ENCODE peak calls at places on chromosome 10, in four cellular contexts. One of them, this sample, is unnamed.

GRCh38 chr10:44788147-44788819 is 122.9 kb upstream of the TMEM72 start:
- DNase-seq in transverse colon: no peak
- DNase-seq in foreskin fibroblast: no peak
- DNase-seq in left colon: no peak
- DNase-seq in this sample: no peak

GRCh38 chr10:84715911-84716310 is 387.5 kb downstream of the CCSER2 start:
- DNase-seq in transverse colon: peak; percentile 23
- DNase-seq in foreskin fibroblast: no peak
- DNase-seq in left colon: no peak
- DNase-seq in this sample: no peak

GRCh38 chr10:92846819-92847184 is 1.5 kb upstream of the EXOC6 start:
- DNase-seq in transverse colon: no peak
- DNase-seq in foreskin fibroblast: no peak
- DNase-seq in left colon: no peak
- DNase-seq in this sample: no peak

GRCh38 chr10:125028291-125028867 is 86.5 kb downstream of the ZRANB1 start:
- DNase-seq in transverse colon: no peak
- DNase-seq in foreskin fibroblast: peak; percentile 89
- DNase-seq in left colon: no peak
- DNase-seq in this sample: peak; percentile 59

GRCh38 chr10:15163261-15163864 is 5.1 kb downstream of the NMT2 start:
- DNase-seq in transverse colon: no peak
- DNase-seq in foreskin fibroblast: peak; percentile 22
- DNase-seq in left colon: no peak
- DNase-seq in this sample: no peak

GRCh38 chr10:132859084-132859855 is 73.3 kb upstream of the NKX6-2 start:
- DNase-seq in transverse colon: no peak
- DNase-seq in foreskin fibroblast: no peak
- DNase-seq in left colon: no peak
- DNase-seq in this sample: no peak

GRCh38 chr10:4770766-4771553 is 55.0 kb upstream of the AKR1E2 start:
- DNase-seq in transverse colon: no peak
- DNase-seq in foreskin fibroblast: peak; percentile 93
- DNase-seq in left colon: no peak
- DNase-seq in this sample: peak; percentile 78

GRCh38 chr10:79242620-79243152 is 104.6 kb upstream of the PPIF start:
- DNase-seq in transverse colon: peak; percentile 61
- DNase-seq in foreskin fibroblast: peak; percentile 94
- DNase-seq in left colon: peak; percentile 70
- DNase-seq in this sample: peak; percentile 82

GRCh38 chr10:52883996-52884871 is 111.7 kb upstream of the MBL2 start:
- DNase-seq in transverse colon: no peak
- DNase-seq in foreskin fibroblast: peak; percentile 46
- DNase-seq in left colon: no peak
- DNase-seq in this sample: peak; percentile 57

GRCh38 chr10:66778351-66778750 is 147.5 kb upstream of the LRRTM3 start:
- DNase-seq in transverse colon: no peak
- DNase-seq in foreskin fibroblast: no peak
- DNase-seq in left colon: no peak
- DNase-seq in this sample: no peak